ENCODE peak calls at places on chromosome 12, in nine cellular contexts. A is NCI-H1105; V is CD4-positive, alpha-beta T cell; S is lower leg skin; X is nucleus accumbens; W is AML-193; R is posterior vena cava; N is sigmoid colon; Z is OCI-LY7. U is an unnamed sample.

GRCh38 chr12:55416961-55417360 is 9.1 kb upstream of the OR6C76 start:
- DNase-seq in Z (no peak), N (no peak), V (no peak), X (no peak), A (no peak), S (no peak), W (no peak), R (no peak), U (no peak)

GRCh38 chr12:92076106-92076505 is 69.5 kb downstream of the BTG1 start:
- DNase-seq in S (no peak), X (no peak), V (no peak), R (no peak), Z (no peak), W (no peak), N (no peak), A (no peak), U (no peak)

GRCh38 chr12:1594045-1594294 is 411 bp downstream of the FBXL14 start:
- DNase-seq in Z (peak; percentile 82), N (peak; percentile 79), V (no peak), W (no peak), X (peak; percentile 70), R (peak; percentile 91), S (no peak), A (peak; percentile 44), U (no peak)

GRCh38 chr12:47920913-47921312 is 16.1 kb upstream of the VDR start:
- DNase-seq in R (no peak), W (no peak), S (no peak), A (no peak), N (peak; percentile 2), Z (no peak), X (no peak), V (no peak), U (no peak)

GRCh38 chr12:98154850-98155249 is 360.5 kb upstream of the TMPO start:
- DNase-seq in A (peak; percentile 48), Z (peak; percentile 53), S (no peak), N (no peak), R (no peak), W (no peak), X (no peak), V (no peak), U (no peak)

GRCh38 chr12:43310596-43310995 is 241.4 kb downstream of the ADAMTS20 start:
- DNase-seq in S (no peak), V (no peak), R (no peak), W (no peak), A (no peak), N (no peak), X (no peak), Z (no peak), U (no peak)

GRCh38 chr12:56957229-56958052 is at the start of gene RDH16:
- DNase-seq in V (no peak), A (no peak), W (no peak), X (no peak), Z (no peak), S (peak; percentile 39), N (no peak), R (no peak), U (no peak)

GRCh38 chr12:131620946-131621681 is 89.8 kb upstream of the SFSWAP start:
- DNase-seq in V (no peak), R (peak; percentile 65), W (no peak), X (peak; percentile 88), N (no peak), Z (no peak), A (no peak), S (no peak), U (peak; percentile 64)

GRCh38 chr12:118125743-118126118 is 10.2 kb upstream of the PEBP1 start:
- DNase-seq in A (no peak), Z (no peak), R (no peak), V (no peak), W (no peak), X (no peak), S (no peak), N (no peak), U (no peak)

GRCh38 chr12:107400686-107401447 is 284.7 kb upstream of the PWP1 start:
- DNase-seq in A (peak; percentile 48), V (no peak), S (no peak), X (no peak), W (peak; percentile 80), R (no peak), Z (no peak), N (no peak), U (no peak)

GRCh38 chr12:88985011-88985410 is 367.3 kb downstream of the DUSP6 start:
- DNase-seq in V (no peak), X (no peak), R (no peak), N (no peak), S (no peak), W (no peak), A (no peak), Z (no peak), U (no peak)

GRCh38 chr12:132475304-132476037 is 14.5 kb upstream of the FBRSL1 start:
- DNase-seq in S (no peak), V (no peak), N (no peak), A (no peak), R (no peak), W (no peak), X (no peak), Z (peak; percentile 23), U (no peak)

GRCh38 chr12:131459666-131460365 is 251.1 kb upstream of the SFSWAP start:
- DNase-seq in V (no peak), N (no peak), R (peak; percentile 76), Z (no peak), X (no peak), A (no peak), W (no peak), S (no peak), U (no peak)

GRCh38 chr12:28631831-28632230 is 441.6 kb downstream of the CCDC91 start:
- DNase-seq in W (no peak), S (no peak), X (no peak), Z (no peak), A (no peak), V (no peak), R (no peak), N (no peak), U (no peak)

GRCh38 chr12:120688527-120689071 is 1.6 kb downstream of the MLEC start:
- DNase-seq in S (no peak), X (no peak), Z (no peak), N (no peak), V (no peak), R (no peak), W (peak; percentile 15), A (no peak), U (no peak)

GRCh38 chr12:124566181-124567034 is 1.0 kb downstream of the NCOR2 start:
- DNase-seq in A (peak; percentile 53), N (peak; percentile 96), Z (peak; percentile 56), W (peak; percentile 39), V (peak; percentile 49), S (peak; percentile 91), X (peak; percentile 84), R (peak; percentile 96), U (peak; percentile 86)

GRCh38 chr12:4320287-4320858 is 640 bp upstream of the TIGAR start:
- DNase-seq in N (no peak), X (no peak), V (no peak), W (no peak), S (no peak), Z (no peak), A (peak; percentile 46), R (no peak), U (no peak)

GRCh38 chr12:92554316-92554905 is 148.4 kb upstream of the PLEKHG7 start:
- DNase-seq in Z (no peak), N (no peak), X (no peak), R (no peak), A (no peak), S (no peak), W (no peak), V (no peak), U (no peak)

GRCh38 chr12:26153421-26154154 is 28.8 kb upstream of the BHLHE41 start:
- DNase-seq in X (no peak), R (no peak), W (no peak), N (no peak), A (no peak), V (no peak), S (no peak), Z (no peak), U (no peak)

GRCh38 chr12:89469361-89469760 is 55.2 kb downstream of the GALNT4 start:
- DNase-seq in V (no peak), A (no peak), R (no peak), Z (no peak), N (no peak), W (no peak), X (no peak), S (no peak), U (no peak)

GRCh38 chr12:93397412-93397811 is 19.7 kb downstream of the NUDT4 start:
- DNase-seq in A (no peak), R (no peak), X (no peak), S (no peak), V (no peak), N (no peak), W (no peak), Z (no peak), U (no peak)

GRCh38 chr12:44817687-44818086 is 58.4 kb downstream of the NELL2 start:
- DNase-seq in A (no peak), W (no peak), S (no peak), V (no peak), R (no peak), Z (peak; percentile 13), X (no peak), N (no peak), U (no peak)

GRCh38 chr12:46567667-46568066 is 195.1 kb upstream of the SLC38A2 start:
- DNase-seq in R (no peak), Z (no peak), N (no peak), V (no peak), S (no peak), W (no peak), X (no peak), A (no peak), U (no peak)

GRCh38 chr12:2016862-2017723 is 12.8 kb upstream of the DCP1B start:
- DNase-seq in V (no peak), N (no peak), W (no peak), A (peak; percentile 27), R (no peak), X (no peak), S (no peak), Z (no peak), U (no peak)

GRCh38 chr12:55716582-55717396 is 943 bp downstream of the BLOC1S1 start:
- DNase-seq in Z (no peak), N (no peak), W (peak; percentile 91), A (no peak), S (no peak), R (peak; percentile 78), X (no peak), V (no peak), U (no peak)

GRCh38 chr12:52601671-52602070 is 408 bp upstream of the KRT72 start:
- DNase-seq in Z (no peak), V (no peak), R (no peak), A (no peak), S (no peak), W (no peak), X (no peak), N (no peak), U (no peak)

GRCh38 chr12:121811434-121812319 is 7.9 kb downstream of the SETD1B start:
- DNase-seq in S (no peak), W (peak; percentile 69), X (peak; percentile 62), A (peak; percentile 38), Z (peak; percentile 70), N (peak; percentile 87), R (peak; percentile 93), V (peak; percentile 57), U (no peak)

GRCh38 chr12:119804011-119804641 is 73.0 kb downstream of the CIT start:
- DNase-seq in Z (no peak), R (peak; percentile 85), X (peak; percentile 67), A (no peak), V (no peak), W (no peak), N (peak; percentile 71), S (peak; percentile 33), U (peak; percentile 39)

GRCh38 chr12:90999946-91000345 is 4.8 kb downstream of the EPYC start:
- DNase-seq in A (no peak), W (no peak), S (no peak), X (no peak), N (no peak), V (no peak), Z (no peak), R (no peak), U (no peak)

GRCh38 chr12:14216405-14217294 is 148.8 kb upstream of the ATF7IP start:
- DNase-seq in S (no peak), V (no peak), X (no peak), N (no peak), W (no peak), A (no peak), R (no peak), Z (no peak), U (no peak)

GRCh38 chr12:80268924-80269749 is 169.8 kb downstream of the OTOGL start:
- DNase-seq in V (no peak), A (no peak), W (no peak), R (no peak), Z (no peak), N (no peak), S (no peak), X (no peak), U (no peak)

U was measured in substantia nigra.